ENCODE peak calls at places on chromosome 7, in eight cellular contexts. U is activated CD8-positive, alpha-beta memory T cell treated with anti-CD3 and anti-CD28 coated beads for 1 hour; K is COR-L47; C is NCI-H2227 treated with DMSO at 0.1 percent for 48 hours; Z is T follicular helper cell; X is activated naive CD8-positive, alpha-beta T cell treated with anti-CD3 and anti-CD28 coated beads, Interleukin-2, amount 10 ng/mL, durations not matched to agents 7 days and 5 days; J is cardiac fibroblast; O is T-helper 9 cell. F is an unnamed sample.

GRCh38 chr7:20409961-20410360 is 79.3 kb downstream of the ITGB8 start:
- DNase-seq in J (no peak), X (no peak), O (no peak), U (no peak), Z (no peak), C (no peak), K (no peak), F (no peak)

GRCh38 chr7:158829021-158829341 is 328 bp downstream of the ESYT2 start:
- DNase-seq in J (peak), C (peak), K (peak), X (no peak), O (peak), U (peak), Z (peak), F (peak)

GRCh38 chr7:117384693-117385092 is 42.6 kb downstream of the ASZ1 start:
- DNase-seq in O (no peak), C (no peak), U (no peak), X (no peak), K (no peak), J (no peak), Z (no peak), F (no peak)

GRCh38 chr7:134255814-134256213 is 60.9 kb downstream of the SLC35B4 start:
- DNase-seq in C (no peak), X (no peak), U (no peak), K (no peak), Z (no peak), J (no peak), O (no peak), F (peak)

GRCh38 chr7:25812086-25812855 is 339.7 kb upstream of the NFE2L3 start:
- DNase-seq in O (no peak), J (no peak), K (no peak), C (no peak), Z (no peak), U (no peak), X (no peak), F (no peak)

GRCh38 chr7:101701153-101701794 is 72.2 kb upstream of the MYL10 start:
- DNase-seq in C (no peak), X (no peak), Z (no peak), O (no peak), K (no peak), U (no peak), J (no peak), F (no peak)

GRCh38 chr7:67608806-67609205 is 612.2 kb downstream of the TYW1 start:
- DNase-seq in K (no peak), X (no peak), C (no peak), O (no peak), U (no peak), J (no peak), Z (no peak), F (no peak)

GRCh38 chr7:13016633-13017324 is 329.3 kb downstream of the ARL4A start:
- DNase-seq in U (no peak), X (no peak), J (peak), K (no peak), Z (no peak), O (no peak), C (no peak), F (no peak)

GRCh38 chr7:123749537-123749857 is 694 bp upstream of the WASL start:
- DNase-seq in O (no peak), J (peak), U (peak), X (no peak), Z (peak), C (no peak), K (peak), F (no peak)

GRCh38 chr7:106568680-106569499 is 92.1 kb downstream of the CCDC71L start:
- DNase-seq in K (peak), J (peak), O (no peak), Z (no peak), U (no peak), C (no peak), X (no peak), F (peak)

GRCh38 chr7:107194051-107194450 is 25.2 kb downstream of the HBP1 start:
- DNase-seq in Z (no peak), C (no peak), O (no peak), J (peak), U (no peak), X (no peak), K (no peak), F (no peak)

GRCh38 chr7:36987363-36987724 is 263.1 kb upstream of the AOAH start:
- DNase-seq in J (no peak), K (no peak), O (no peak), Z (no peak), U (no peak), C (no peak), X (no peak), F (no peak)

GRCh38 chr7:66099551-66100407 is 14.9 kb upstream of the CRCP start:
- DNase-seq in O (peak), C (peak), X (peak), Z (peak), J (peak), U (no peak), K (peak), F (peak)

GRCh38 chr7:124919841-124920240 is 9.8 kb downstream of the POT1 start:
- DNase-seq in K (no peak), O (no peak), X (no peak), U (no peak), J (no peak), Z (no peak), C (no peak), F (no peak)

GRCh38 chr7:157679607-157680006 is 342.8 kb downstream of the DNAJB6 start:
- DNase-seq in J (no peak), X (no peak), U (no peak), O (no peak), K (no peak), Z (no peak), C (no peak), F (no peak)

GRCh38 chr7:42161723-42162122 is 75.3 kb downstream of the GLI3 start:
- DNase-seq in J (peak), C (no peak), O (no peak), X (no peak), U (no peak), Z (no peak), K (no peak), F (no peak)

GRCh38 chr7:964401-965231 is 10.1 kb upstream of the ADAP1 start:
- DNase-seq in U (no peak), X (no peak), C (no peak), O (no peak), Z (no peak), J (peak), K (no peak), F (peak)

GRCh38 chr7:158272091-158272490 is 315.5 kb downstream of the PTPRN2 start:
- DNase-seq in J (no peak), C (no peak), U (no peak), O (no peak), K (no peak), X (no peak), Z (no peak), F (no peak)

GRCh38 chr7:51080622-51081269 is 235.9 kb downstream of the COBL start:
- DNase-seq in O (no peak), J (no peak), Z (no peak), X (no peak), U (no peak), C (no peak), K (no peak), F (peak)

GRCh38 chr7:29858080-29858951 is 52.0 kb downstream of the WIPF3 start:
- DNase-seq in X (no peak), C (peak), O (no peak), Z (no peak), U (no peak), K (no peak), J (no peak), F (no peak)

GRCh38 chr7:27249724-27250636 is 7.4 kb downstream of the EVX1 start:
- DNase-seq in J (no peak), O (no peak), K (no peak), X (no peak), U (no peak), Z (no peak), C (no peak), F (no peak)

GRCh38 chr7:46206474-46207060 is 285.5 kb upstream of the IGFBP3 start:
- DNase-seq in K (no peak), O (no peak), Z (no peak), X (no peak), J (no peak), C (no peak), U (no peak), F (no peak)

GRCh38 chr7:39027491-39027890 is 49.8 kb downstream of the POU6F2 start:
- DNase-seq in X (no peak), U (no peak), Z (no peak), K (no peak), C (no peak), J (peak), O (no peak), F (no peak)

GRCh38 chr7:71735961-71736556 is 604.1 kb downstream of the GALNT17 start:
- DNase-seq in K (peak), J (peak), C (peak), U (no peak), O (peak), X (peak), Z (no peak), F (peak)

GRCh38 chr7:157704365-157704764 is 367.6 kb downstream of the DNAJB6 start:
- DNase-seq in K (no peak), J (no peak), U (no peak), Z (no peak), C (no peak), X (no peak), O (no peak), F (no peak)

GRCh38 chr7:38796636-38797501 is 112.1 kb downstream of the VPS41 start:
- DNase-seq in Z (peak), C (peak), O (peak), U (peak), K (peak), X (no peak), J (peak), F (peak)

GRCh38 chr7:80648201-80648600 is 9.8 kb downstream of the CD36 start:
- DNase-seq in C (no peak), O (no peak), X (no peak), J (no peak), K (no peak), U (no peak), Z (no peak), F (no peak)

F was measured in ELF-1.